ENCODE peak calls at places on chromosomes 13 and 19, in eight cellular contexts. I is suprapubic skin, H is left ventricle myocardium superior, P is epithelial cell of esophagus, C is germinal center, L is uterus, Y is H9, U is non-pigmented ciliary epithelial cell. R is an unnamed sample.

GRCh38 chr19:52464798-52465470 is 11.6 kb downstream of the ZNF578 start:
- DNase-seq in I (no peak), H (no peak), P (no peak), C (no peak), L (no peak), Y (peak), U (no peak), R (no peak)

GRCh38 chr19:32373614-32374295 is 28.3 kb downstream of the ZNF507 start:
- DNase-seq in I (no peak), H (no peak), P (peak), C (no peak), L (no peak), Y (no peak), U (peak), R (peak)

GRCh38 chr19:3617463-3617862 is 9.1 kb downstream of the CACTIN start:
- DNase-seq in I (no peak), H (no peak), P (no peak), C (no peak), L (peak), Y (peak), U (no peak), R (no peak)

GRCh38 chr19:46350758-46351159 is 3.9 kb downstream of the PPP5C start:
- DNase-seq in I (no peak), H (no peak), P (no peak), C (peak), L (no peak), Y (no peak), U (no peak), R (no peak)

GRCh38 chr13:50374517-50374916 is 359.3 kb downstream of the KCNRG start:
- DNase-seq in I (no peak), H (no peak), P (no peak), C (no peak), L (no peak), Y (no peak), U (no peak), R (no peak)

GRCh38 chr13:24038846-24039330 is 121.6 kb upstream of the SPATA13 start:
- DNase-seq in I (no peak), H (no peak), P (peak), C (no peak), L (no peak), Y (no peak), U (no peak), R (no peak)

GRCh38 chr13:112874751-112875300 is 94.2 kb upstream of the MCF2L start:
- DNase-seq in I (no peak), H (peak), P (no peak), C (no peak), L (no peak), Y (no peak), U (no peak), R (no peak)

GRCh38 chr13:26047040-26047439 is 4.8 kb downstream of the SHISA2 start:
- DNase-seq in I (no peak), H (no peak), P (no peak), C (no peak), L (no peak), Y (no peak), U (no peak), R (no peak)

GRCh38 chr13:44220948-44221347 is 152.7 kb upstream of the SERP2 start:
- DNase-seq in I (no peak), H (no peak), P (peak), C (no peak), L (no peak), Y (no peak), U (no peak), R (no peak)

GRCh38 chr19:34248941-34249340 is 5.4 kb upstream of the GARRE1 start:
- DNase-seq in I (no peak), H (no peak), P (no peak), C (no peak), L (no peak), Y (no peak), U (no peak), R (no peak)

GRCh38 chr19:46886546-46887239 is 25.9 kb downstream of the ARHGAP35 start:
- DNase-seq in I (no peak), H (no peak), P (no peak), C (no peak), L (no peak), Y (no peak), U (no peak), R (no peak)

GRCh38 chr19:18647807-18648206 is 11.0 kb downstream of the KLHL26 start:
- DNase-seq in I (no peak), H (peak), P (no peak), C (no peak), L (no peak), Y (no peak), U (no peak), R (no peak)

GRCh38 chr19:56133858-56134654 is 7.0 kb upstream of the ZNF444 start:
- DNase-seq in I (no peak), H (no peak), P (peak), C (peak), L (no peak), Y (no peak), U (no peak), R (no peak)

GRCh38 chr19:41646589-41647204 is 19.8 kb upstream of the CEACAM4 start:
- DNase-seq in I (no peak), H (peak), P (no peak), C (peak), L (no peak), Y (no peak), U (no peak), R (no peak)

GRCh38 chr19:49061445-49061844 is 3.2 kb downstream of the NTF4 start:
- DNase-seq in I (no peak), H (no peak), P (no peak), C (no peak), L (no peak), Y (no peak), U (no peak), R (no peak)